ENCODE peak calls at places on chromosomes 16 and 17, in six cellular contexts. One of them, this sample, is unnamed.

GRCh38 chr17:81349397-81350319 is 45.6 kb upstream of the BAHCC1 start:
- DNase-seq in neural progenitor cell: no peak
- DNase-seq in GM23338: no peak
- DNase-seq in GM23248: no peak
- DNase-seq in PC-3: peak; percentile 77
- DNase-seq in MM.1S: no peak
- DNase-seq in this sample: no peak

GRCh38 chr16:57147381-57148191 is 38.3 kb downstream of the PSME3IP1 start:
- DNase-seq in neural progenitor cell: peak; percentile 33
- DNase-seq in GM23338: peak; percentile 65
- DNase-seq in GM23248: peak; percentile 75
- DNase-seq in PC-3: no peak
- DNase-seq in MM.1S: peak; percentile 24
- DNase-seq in this sample: no peak

GRCh38 chr17:18042969-18043368 is 3.8 kb downstream of the GID4 start:
- DNase-seq in neural progenitor cell: no peak
- DNase-seq in GM23338: no peak
- DNase-seq in GM23248: no peak
- DNase-seq in PC-3: no peak
- DNase-seq in MM.1S: no peak
- DNase-seq in this sample: no peak

GRCh38 chr16:51062039-51062438 is 89.0 kb downstream of the SALL1 start:
- DNase-seq in neural progenitor cell: no peak
- DNase-seq in GM23338: no peak
- DNase-seq in GM23248: no peak
- DNase-seq in PC-3: no peak
- DNase-seq in MM.1S: no peak
- DNase-seq in this sample: no peak

GRCh38 chr17:27180322-27180721 is 113.6 kb upstream of the WSB1 start:
- DNase-seq in neural progenitor cell: no peak
- DNase-seq in GM23338: no peak
- DNase-seq in GM23248: no peak
- DNase-seq in PC-3: no peak
- DNase-seq in MM.1S: no peak
- DNase-seq in this sample: no peak

GRCh38 chr16:46621902-46622676 is 910 bp upstream of the SHCBP1 start:
- DNase-seq in neural progenitor cell: no peak
- DNase-seq in GM23338: no peak
- DNase-seq in GM23248: no peak
- DNase-seq in PC-3: no peak
- DNase-seq in MM.1S: no peak
- DNase-seq in this sample: no peak

GRCh38 chr16:46884513-46885293 is 541 bp downstream of the GPT2 start:
- DNase-seq in neural progenitor cell: peak; percentile 59
- DNase-seq in GM23338: no peak
- DNase-seq in GM23248: peak; percentile 54
- DNase-seq in PC-3: no peak
- DNase-seq in MM.1S: peak; percentile 8
- DNase-seq in this sample: no peak

GRCh38 chr16:23952128-23953041 is 116.6 kb downstream of the PRKCB start:
- DNase-seq in neural progenitor cell: peak; percentile 64
- DNase-seq in GM23338: no peak
- DNase-seq in GM23248: no peak
- DNase-seq in PC-3: no peak
- DNase-seq in MM.1S: no peak
- DNase-seq in this sample: no peak

DNA sequence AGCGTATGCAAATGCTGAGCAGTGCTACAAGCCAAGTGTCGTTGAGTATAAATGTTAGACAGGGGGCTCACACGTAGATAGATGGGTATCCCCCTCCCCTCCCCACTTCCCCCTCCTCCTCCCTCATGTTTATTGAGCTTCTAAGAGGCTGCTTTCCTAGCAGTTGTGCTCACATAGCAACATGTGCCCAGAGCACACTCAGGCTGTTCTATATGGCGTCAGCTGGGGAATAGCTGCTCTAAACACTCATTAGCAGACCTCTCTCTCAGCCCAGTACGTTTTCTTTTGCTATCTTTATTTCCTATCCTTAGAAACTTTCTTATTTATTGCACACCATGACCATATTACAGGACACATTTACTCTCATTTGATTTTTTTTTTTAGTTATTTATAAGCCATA is 1.8 kb downstream of the KCNJ2 start:
- DNase-seq in neural progenitor cell: no peak
- DNase-seq in GM23338: peak; percentile 21
- DNase-seq in GM23248: no peak
- DNase-seq in PC-3: no peak
- DNase-seq in MM.1S: no peak
- DNase-seq in this sample: no peak
- H3K4me3 ChIP-seq in neural progenitor cell: no peak overlapping the region
- H3K4me3 ChIP-seq in GM23338: peak overlapping the region; percentile 72
- H3K4me3 ChIP-seq in GM23248: no peak overlapping the region
- H3K4me3 ChIP-seq in PC-3: no peak overlapping the region
- H3K4me3 ChIP-seq in MM.1S: no peak overlapping the region
- H3K4me3 ChIP-seq in this sample: no peak overlapping the region

DNA sequence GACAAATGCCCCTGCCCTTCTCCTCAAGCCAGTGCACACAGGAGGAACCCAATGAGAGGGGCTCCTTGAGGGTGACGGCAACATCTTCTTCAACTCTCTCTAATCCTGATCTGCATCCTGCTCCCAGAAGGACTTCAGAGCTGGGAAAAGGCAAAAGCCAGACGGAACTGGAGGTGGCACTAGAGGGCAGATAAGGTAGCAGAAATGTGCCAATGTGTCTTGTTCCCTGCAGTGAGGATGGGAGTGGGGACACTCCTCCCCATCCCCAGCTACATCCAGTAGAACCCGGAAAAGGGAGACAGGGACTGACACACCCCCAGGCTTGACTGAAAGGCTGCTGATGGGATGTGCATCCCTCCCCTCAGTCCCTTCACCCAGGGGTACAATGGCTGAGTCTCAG is 28.5 kb downstream of the SRCIN1 start:
- DNase-seq in neural progenitor cell: no peak
- DNase-seq in GM23338: no peak
- DNase-seq in GM23248: no peak
- DNase-seq in PC-3: no peak
- DNase-seq in MM.1S: no peak
- DNase-seq in this sample: no peak
- TF ChIP-seq EZH2 in neural progenitor cell: no peak
- TF ChIP-seq EZH2 in GM23338: no peak
- TF ChIP-seq EZH2 in GM23248: no peak
- TF ChIP-seq EZH2 in PC-3: no peak
- TF ChIP-seq EZH2 in MM.1S: no peak
- TF ChIP-seq EZH2 in this sample: no peak

DNA sequence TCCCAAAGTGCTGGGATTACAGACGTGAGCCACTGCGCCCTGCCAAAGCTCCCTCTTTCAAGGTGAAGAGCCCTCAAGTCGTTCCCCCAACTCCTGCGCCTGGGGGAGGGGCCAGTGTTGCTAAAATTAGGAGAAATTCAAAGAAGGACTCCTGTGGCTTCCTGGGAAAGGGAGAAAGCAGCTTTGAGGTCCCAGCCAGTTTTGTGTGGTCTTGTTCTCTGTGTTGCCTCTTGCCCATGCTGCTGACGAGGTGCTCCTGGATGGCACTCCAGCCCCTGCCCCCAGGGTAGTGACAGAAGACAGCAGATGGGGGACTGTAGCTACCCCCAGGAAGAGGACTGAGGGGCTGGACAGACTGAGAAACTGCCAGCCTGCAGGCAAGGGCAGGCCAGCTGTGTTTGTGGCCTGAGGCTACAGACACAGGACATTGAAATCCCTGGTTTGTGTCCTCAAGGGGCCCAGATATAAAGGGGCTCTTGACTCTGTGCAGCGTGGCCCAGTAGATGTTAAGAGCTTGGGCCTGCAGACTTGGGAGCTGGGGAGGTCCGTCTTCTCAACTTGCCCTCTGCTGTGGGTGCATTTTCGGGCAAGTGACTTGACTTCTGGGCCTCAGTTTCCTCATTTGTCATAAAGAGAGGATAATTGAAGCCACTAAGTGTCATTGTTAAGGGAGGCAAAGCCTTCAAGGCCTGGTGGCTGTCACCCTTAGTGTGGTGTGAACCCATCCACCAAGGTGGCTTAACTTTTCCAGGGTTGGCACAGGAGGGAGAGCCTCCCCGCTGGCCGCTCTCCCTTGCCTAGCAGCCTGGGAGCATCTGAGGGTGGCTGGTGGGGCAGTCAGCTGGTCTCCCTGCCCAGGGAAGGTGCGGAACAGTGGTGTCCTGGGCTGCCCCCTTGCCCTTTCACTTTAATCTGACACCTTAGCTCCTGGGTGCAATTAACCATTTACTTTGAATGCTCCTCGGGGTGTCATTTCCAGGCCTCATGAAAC is 4.1 kb downstream of the UBALD2 start:
- DNase-seq in neural progenitor cell: no peak
- DNase-seq in GM23338: peak; percentile 53
- DNase-seq in GM23248: no peak
- DNase-seq in PC-3: no peak
- DNase-seq in MM.1S: no peak
- DNase-seq in this sample: no peak
- H3F3A ChIP-seq in neural progenitor cell: peaks cover 15% of the 10 kb centered on the region
- H3F3A ChIP-seq in GM23338: peaks cover 3% of the 10 kb centered on the region
- H3F3A ChIP-seq in GM23248: peaks cover 3% of the 10 kb centered on the region
- H3F3A ChIP-seq in PC-3: no peaks in the 10 kb centered on the region
- H3F3A ChIP-seq in MM.1S: peaks cover 59% of the 10 kb centered on the region
- H3F3A ChIP-seq in this sample: peaks cover 13% of the 10 kb centered on the region

GRCh38 chr17:31412511-31412910 is 21.0 kb downstream of the RAB11FIP4 start:
- DNase-seq in neural progenitor cell: peak; percentile 34
- DNase-seq in GM23338: no peak
- DNase-seq in GM23248: no peak
- DNase-seq in PC-3: no peak
- DNase-seq in MM.1S: no peak
- DNase-seq in this sample: no peak

GRCh38 chr17:31414590-31414918 is 23.1 kb downstream of the RAB11FIP4 start:
- DNase-seq in neural progenitor cell: no peak
- DNase-seq in GM23338: no peak
- DNase-seq in GM23248: no peak
- DNase-seq in PC-3: no peak
- DNase-seq in MM.1S: no peak
- DNase-seq in this sample: no peak

GRCh38 chr17:31413871-31414589 is 22.6 kb downstream of the RAB11FIP4 start:
- DNase-seq in neural progenitor cell: peak; percentile 90
- DNase-seq in GM23338: no peak
- DNase-seq in GM23248: peak; percentile 89
- DNase-seq in PC-3: peak; percentile 4
- DNase-seq in MM.1S: no peak
- DNase-seq in this sample: no peak

GRCh38 chr17:31411707-31412285 is 20.3 kb downstream of the RAB11FIP4 start:
- DNase-seq in neural progenitor cell: no peak
- DNase-seq in GM23338: no peak
- DNase-seq in GM23248: no peak
- DNase-seq in PC-3: no peak
- DNase-seq in MM.1S: no peak
- DNase-seq in this sample: no peak

GRCh38 chr17:31413081-31413799 is 21.8 kb downstream of the RAB11FIP4 start:
- DNase-seq in neural progenitor cell: no peak
- DNase-seq in GM23338: peak; percentile 44
- DNase-seq in GM23248: no peak
- DNase-seq in PC-3: no peak
- DNase-seq in MM.1S: no peak
- DNase-seq in this sample: no peak
- H3K4me3 ChIP-seq in neural progenitor cell: no peak overlapping the region
- H3K4me3 ChIP-seq in GM23338: no peak overlapping the region
- H3K4me3 ChIP-seq in GM23248: no peak overlapping the region
- H3K4me3 ChIP-seq in PC-3: no peak overlapping the region
- H3K4me3 ChIP-seq in MM.1S: no peak overlapping the region
- H3K4me3 ChIP-seq in this sample: no peak overlapping the region

DNA sequence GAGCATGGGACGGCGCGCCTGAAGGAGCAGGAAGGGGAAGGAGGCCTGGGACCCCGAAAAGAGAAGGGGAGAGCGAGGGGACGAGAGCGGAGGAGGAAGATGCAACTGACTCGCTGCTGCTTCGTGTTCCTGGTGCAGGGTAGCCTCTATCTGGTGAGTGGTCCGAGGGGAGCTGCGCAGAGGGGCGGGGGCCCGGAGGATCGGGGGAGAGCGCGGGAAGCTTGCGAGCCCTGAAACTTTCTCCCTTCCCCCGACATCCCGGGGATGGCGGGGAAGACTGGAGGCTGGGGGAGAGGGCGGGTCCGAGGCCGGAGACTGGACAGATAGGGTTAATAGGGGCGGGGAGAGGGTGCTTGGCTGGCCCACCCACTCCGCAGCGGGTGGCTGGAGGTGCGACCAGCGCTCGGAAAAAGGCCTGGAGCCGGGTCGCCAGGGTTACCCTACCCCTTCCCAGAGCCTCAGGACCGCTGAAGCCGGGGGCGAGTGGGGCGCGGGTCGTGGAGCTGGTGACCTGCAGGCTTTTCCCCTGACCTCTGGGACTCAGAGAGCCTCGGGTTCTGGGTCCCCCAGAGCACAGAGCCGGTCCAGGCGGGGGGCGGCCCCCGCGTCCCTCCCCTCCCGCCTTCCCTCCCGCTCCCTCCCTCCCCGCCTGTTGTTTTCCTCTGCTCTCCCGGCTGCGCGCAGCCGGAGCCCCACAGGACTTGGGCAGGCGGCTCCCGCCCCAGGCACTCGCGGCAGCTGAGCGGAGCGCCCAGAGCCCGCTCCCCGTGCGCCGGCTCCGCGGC is 642 bp downstream of the NXPH3 start:
- DNase-seq in neural progenitor cell: peak; percentile 85
- DNase-seq in GM23338: peak; percentile 82
- DNase-seq in GM23248: peak; percentile 78
- DNase-seq in PC-3: peak; percentile 36
- DNase-seq in MM.1S: no peak
- DNase-seq in this sample: no peak
- TF ChIP-seq EZH2 in neural progenitor cell: peak; percentile 27
- TF ChIP-seq EZH2 in GM23338: no peak
- TF ChIP-seq EZH2 in GM23248: peak; percentile 37
- TF ChIP-seq EZH2 in PC-3: peak; percentile 55
- TF ChIP-seq EZH2 in MM.1S: no peak
- TF ChIP-seq EZH2 in this sample: peak; percentile 94

GRCh38 chr17:42253601-42254000 is 22.6 kb downstream of the STAT5B start:
- DNase-seq in neural progenitor cell: no peak
- DNase-seq in GM23338: no peak
- DNase-seq in GM23248: no peak
- DNase-seq in PC-3: no peak
- DNase-seq in MM.1S: no peak
- DNase-seq in this sample: no peak
- H3F3A ChIP-seq in neural progenitor cell: peaks cover 3% of the 10 kb centered on the region
- H3F3A ChIP-seq in GM23338: no peaks in the 10 kb centered on the region
- H3F3A ChIP-seq in GM23248: peaks cover 18% of the 10 kb centered on the region
- H3F3A ChIP-seq in PC-3: no peaks in the 10 kb centered on the region
- H3F3A ChIP-seq in MM.1S: peaks cover 4% of the 10 kb centered on the region
- H3F3A ChIP-seq in this sample: peaks cover 48% of the 10 kb centered on the region

DNA sequence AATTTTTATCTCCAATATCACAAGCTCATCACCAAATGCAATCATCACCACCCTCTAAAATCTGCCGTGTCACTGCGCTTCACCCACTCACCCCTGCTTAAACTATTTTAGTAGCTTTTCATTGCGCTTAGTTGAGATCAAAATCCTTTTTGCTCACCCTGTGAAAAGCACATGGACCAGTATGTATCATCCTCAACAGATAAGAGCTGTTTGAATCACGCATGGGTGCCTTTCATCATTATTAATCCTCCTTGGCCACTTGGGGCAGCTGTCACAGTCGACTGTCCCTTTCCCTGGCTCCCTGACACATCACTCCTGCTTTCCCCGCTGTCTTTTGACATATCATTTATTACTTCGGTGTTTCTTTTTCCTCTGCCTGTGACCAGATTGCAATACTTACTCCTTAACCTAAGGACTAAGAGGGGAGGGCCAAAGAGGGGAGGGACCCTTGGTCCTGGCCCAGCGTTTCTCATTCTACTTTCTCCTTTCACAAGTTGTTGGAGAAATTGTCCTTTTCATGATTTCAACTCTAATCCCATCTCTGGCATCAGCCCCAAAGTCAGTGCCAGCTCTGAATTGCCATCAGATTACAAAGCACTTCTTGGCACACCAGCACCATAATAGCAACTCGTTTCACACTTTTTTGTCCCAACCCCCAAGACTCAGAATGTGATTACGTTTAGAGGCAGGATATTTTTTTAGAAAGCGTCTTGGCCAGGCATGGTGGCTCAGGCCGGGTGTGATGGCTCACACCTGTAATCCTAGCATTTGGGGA is 8.6 kb upstream of the KDM6B start:
- DNase-seq in neural progenitor cell: peak; percentile 21
- DNase-seq in GM23338: no peak
- DNase-seq in GM23248: peak; percentile 64
- DNase-seq in PC-3: peak; percentile 11
- DNase-seq in MM.1S: no peak
- DNase-seq in this sample: no peak
- H3K4me3 ChIP-seq in neural progenitor cell: no peak overlapping the region
- H3K4me3 ChIP-seq in GM23338: no peak overlapping the region
- H3K4me3 ChIP-seq in GM23248: no peak overlapping the region
- H3K4me3 ChIP-seq in PC-3: no peak overlapping the region
- H3K4me3 ChIP-seq in MM.1S: no peak overlapping the region
- H3K4me3 ChIP-seq in this sample: no peak overlapping the region